ENCODE peak calls at places on chromosomes 4 and X, in five cellular contexts. W, K, R, Y and B are unnamed samples.

GRCh38 chr4:9384126-9384525 is 21.2 kb downstream of the USP17L30 start:
- DNase-seq in W (no peak), K (no peak), R (no peak), Y (no peak), B (no peak)

GRCh38 chrX:40476958-40477357 is 103.8 kb upstream of the ATP6AP2 start:
- DNase-seq in W (no peak), K (no peak), R (no peak), Y (no peak), B (no peak)

GRCh38 chr4:80101768-80102116 is 28.7 kb upstream of the ANTXR2 start:
- DNase-seq in W (no peak), K (no peak), R (no peak), Y (no peak), B (no peak)

GRCh38 chr4:169231647-169232262 is 39.0 kb downstream of the SH3RF1 start:
- DNase-seq in W (no peak), K (no peak), R (no peak), Y (no peak), B (no peak)

GRCh38 chrX:103073442-103073841 is 9.5 kb upstream of the BEX1 start:
- DNase-seq in W (no peak), K (no peak), R (peak), Y (no peak), B (no peak)

GRCh38 chrX:153744210-153745066 is 19.6 kb upstream of the PLXNB3 start:
- DNase-seq in W (no peak), K (peak), R (no peak), Y (peak), B (no peak)

GRCh38 chrX:103845165-103845653 is 13.2 kb upstream of the RAB9B start:
- DNase-seq in W (peak), K (peak), R (peak), Y (peak), B (peak)

GRCh38 chr4:45484740-45485139 is 639.1 kb downstream of the GABRG1 start:
- DNase-seq in W (no peak), K (no peak), R (no peak), Y (no peak), B (no peak)

GRCh38 chr4:115356176-115356575 is 242.8 kb upstream of the NDST4 start:
- DNase-seq in W (no peak), K (no peak), R (no peak), Y (no peak), B (no peak)

GRCh38 chrX:340641-341423 is 22.2 kb upstream of the GTPBP6 start:
- DNase-seq in W (no peak), K (no peak), R (no peak), Y (no peak), B (no peak)

GRCh38 chr4:26151615-26152014 is 169.2 kb upstream of the RBPJ start:
- DNase-seq in W (no peak), K (no peak), R (no peak), Y (no peak), B (no peak)

DNA sequence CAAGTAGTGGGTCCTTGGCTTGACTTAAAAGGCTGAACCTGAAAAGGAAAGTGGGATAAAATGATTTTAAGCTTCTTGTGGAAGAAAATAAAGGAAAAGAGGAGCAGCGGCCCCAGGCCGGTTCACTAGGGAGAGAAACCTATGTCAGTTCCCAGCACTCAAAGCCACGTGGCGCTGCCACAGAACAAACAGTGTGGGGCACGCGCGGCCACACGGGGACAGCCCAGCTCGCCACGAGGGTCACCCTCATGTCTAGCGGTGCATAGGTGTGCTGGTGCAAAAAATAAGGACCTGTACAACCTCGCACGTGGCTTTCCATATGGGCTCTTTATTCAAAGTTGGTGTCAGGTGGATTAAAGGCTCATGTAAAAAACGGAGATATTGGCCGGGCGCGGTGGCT is 17.1 kb downstream of the MSANTD1 start:
- DNase-seq in W (no peak), K (no peak), R (no peak), Y (no peak), B (no peak)
- TF ChIP-seq CTCF in W (no peak), K (no peak), R (no peak), Y (no peak), B (no peak)

DNA sequence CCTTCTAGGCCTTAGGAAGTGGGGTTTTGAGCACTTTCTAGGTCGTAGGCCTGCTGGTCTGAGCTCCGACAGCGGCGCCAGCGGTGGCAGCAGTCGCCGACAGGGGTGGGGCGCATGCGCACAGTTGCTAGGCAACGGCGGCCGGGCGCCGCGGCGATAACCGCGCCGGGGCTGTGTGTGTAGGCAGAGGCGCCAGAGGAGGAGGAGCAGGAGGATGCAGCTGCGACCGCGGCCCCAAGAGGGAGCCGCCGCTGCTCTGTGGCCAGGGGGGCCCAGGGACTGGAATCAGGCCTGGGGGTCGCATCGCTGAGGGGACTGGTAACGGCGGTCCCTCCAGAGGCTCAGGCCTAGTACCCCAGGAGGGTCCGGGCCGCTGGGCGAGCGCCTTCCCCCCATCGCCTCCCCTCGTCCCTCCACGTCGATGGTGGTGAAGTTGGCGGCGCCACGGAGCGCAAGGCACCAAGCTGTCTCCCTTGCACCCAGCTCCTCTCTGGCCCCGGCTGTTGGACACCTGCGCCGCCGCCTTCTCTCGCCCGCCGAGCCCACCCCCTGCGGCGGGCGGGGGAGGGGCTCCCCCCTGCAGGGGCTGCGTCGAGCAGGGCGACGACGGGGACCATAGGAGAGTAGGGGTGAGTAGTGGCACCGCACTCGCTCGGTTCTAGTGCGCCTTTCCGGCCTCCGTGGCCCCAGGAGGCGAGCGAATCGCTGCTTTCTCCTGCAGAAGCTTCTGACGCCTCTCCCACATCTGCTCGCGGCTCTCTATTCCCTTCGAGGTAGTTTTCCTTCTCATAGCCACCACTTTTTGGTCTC is 58.6 kb upstream of the ZC4H2 start:
- DNase-seq in W (no peak), K (peak), R (peak), Y (peak), B (peak)
- H3K4me3 ChIP-seq in W (peak), K (peak), R (no peak), Y (peak), B (peak)

GRCh38 chr4:2096073-2096609 is 37.0 kb downstream of the NAT8L start:
- DNase-seq in W (no peak), K (no peak), R (no peak), Y (no peak), B (no peak)
- TF ChIP-seq CTCF in W (no peak), K (no peak), R (no peak), Y (no peak), B (no peak)

DNA sequence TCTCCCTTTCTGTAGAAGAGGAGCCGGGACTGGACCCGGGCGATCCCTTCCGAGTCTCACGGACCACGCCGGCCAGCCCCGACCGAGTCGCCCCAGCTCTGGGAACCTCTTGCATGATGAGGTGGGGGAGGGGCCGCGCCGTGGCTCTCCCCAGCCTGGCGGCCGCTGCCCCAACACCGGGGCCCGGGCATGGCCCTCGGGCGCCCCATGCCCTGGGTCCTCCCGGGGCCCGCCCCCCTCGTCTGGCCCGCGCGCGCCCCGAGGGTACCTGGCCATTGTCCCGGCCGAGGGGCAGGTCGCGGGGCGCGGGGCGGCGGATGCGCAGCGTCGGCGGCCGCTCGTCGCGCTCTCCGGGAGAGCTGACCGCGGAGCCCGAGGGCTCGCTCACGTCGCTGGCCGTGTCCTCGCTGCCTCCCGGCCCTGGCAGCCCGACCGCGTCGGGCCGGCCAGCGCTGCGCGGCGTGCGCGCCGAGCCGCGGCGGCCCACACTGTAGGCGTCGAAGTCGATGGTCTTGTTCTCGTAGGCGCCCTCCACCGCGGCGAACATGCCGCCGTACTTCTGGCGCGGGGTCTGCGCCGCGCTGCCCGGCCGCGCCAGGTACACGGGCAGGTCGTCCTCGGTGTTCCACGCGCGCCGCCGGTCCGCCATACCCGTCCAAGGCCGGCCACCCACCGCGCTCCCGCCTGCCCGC is 419 bp downstream of the CRMP1 start:
- DNase-seq in W (no peak), K (no peak), R (no peak), Y (peak), B (no peak)
- H3K4me3 ChIP-seq in W (no peak), K (no peak), R (no peak), Y (peak), B (no peak)

GRCh38 chr4:65737672-65738071 is 67.4 kb upstream of the EPHA5 start:
- DNase-seq in W (no peak), K (no peak), R (no peak), Y (no peak), B (no peak)
- TF ChIP-seq CTCF in W (no peak), K (no peak), R (no peak), Y (no peak), B (no peak)

GRCh38 chr4:30716671-30717207 is 3.4 kb upstream of the PCDH7 start:
- DNase-seq in W (no peak), K (no peak), R (no peak), Y (no peak), B (peak)

GRCh38 chr4:30717208-30718020 is 2.8 kb upstream of the PCDH7 start:
- DNase-seq in W (no peak), K (peak), R (peak), Y (peak), B (peak)

GRCh38 chr4:30714408-30715031 is 5.6 kb upstream of the PCDH7 start:
- DNase-seq in W (no peak), K (peak), R (peak), Y (peak), B (peak)

GRCh38 chr4:30718021-30718888 is 1.9 kb upstream of the PCDH7 start:
- DNase-seq in W (no peak), K (no peak), R (no peak), Y (peak), B (no peak)

DNA sequence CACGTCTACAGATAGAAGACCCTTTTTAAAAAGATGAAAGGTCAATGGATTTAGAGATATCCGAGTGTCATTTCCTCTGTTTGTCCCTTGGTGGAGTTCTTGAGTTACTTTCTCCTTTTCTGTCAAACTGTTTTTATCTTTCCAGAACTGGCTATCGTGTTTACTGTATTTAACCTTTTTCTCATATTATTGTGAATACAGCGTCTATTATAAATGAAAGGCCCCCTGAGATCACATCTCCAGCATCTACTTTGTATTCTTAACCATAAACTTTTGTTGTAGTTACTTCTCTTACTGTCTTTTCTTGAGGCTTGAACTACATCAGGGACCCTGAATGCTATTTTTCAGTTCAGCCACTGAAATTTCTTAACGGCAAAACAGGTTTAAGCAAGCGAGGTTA is 4.0 kb upstream of the PCDH7 start:
- DNase-seq in W (no peak), K (peak), R (peak), Y (peak), B (no peak)
- H3K4me3 ChIP-seq in W (peak), K (peak), R (peak), Y (peak), B (peak)

GRCh38 chr4:140989944-140990343 is 143.3 kb downstream of the RNF150 start:
- DNase-seq in W (no peak), K (no peak), R (no peak), Y (no peak), B (no peak)

GRCh38 chr4:140993969-140994459 is 139.3 kb downstream of the RNF150 start:
- DNase-seq in W (no peak), K (no peak), R (no peak), Y (no peak), B (no peak)

GRCh38 chr4:140996757-140997156 is 136.5 kb downstream of the RNF150 start:
- DNase-seq in W (peak), K (no peak), R (no peak), Y (no peak), B (no peak)

GRCh38 chr4:140995058-140995457 is 138.2 kb downstream of the RNF150 start:
- DNase-seq in W (no peak), K (no peak), R (no peak), Y (no peak), B (no peak)

DNA sequence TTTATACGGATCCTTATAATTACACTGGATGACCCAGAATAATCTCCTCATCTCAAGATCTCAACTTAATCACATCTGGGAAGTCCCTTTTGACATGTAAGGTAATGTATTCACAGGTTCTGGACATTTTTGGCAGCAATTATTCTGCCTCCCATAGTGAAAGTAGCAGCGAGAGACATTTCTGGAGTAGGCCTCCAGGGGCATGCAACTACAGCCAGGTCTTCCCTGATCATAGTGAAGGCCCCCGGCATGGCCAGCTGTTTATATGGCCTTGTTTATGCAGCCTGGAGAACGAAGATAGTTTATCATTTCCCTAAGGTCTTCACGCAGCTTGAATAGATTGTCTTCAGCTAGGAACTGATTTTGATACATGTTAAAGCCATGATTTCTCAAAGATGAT is 139.9 kb downstream of the RNF150 start:
- DNase-seq in W (no peak), K (no peak), R (no peak), Y (no peak), B (no peak)
- TF ChIP-seq CTCF in W (no peak), K (no peak), R (no peak), Y (no peak), B (no peak)

GRCh38 chr4:23889368-23889767 is 479 bp downstream of the PPARGC1A start:
- DNase-seq in W (no peak), K (no peak), R (no peak), Y (no peak), B (no peak)

GRCh38 chr4:23888421-23889319 is 1.2 kb downstream of the PPARGC1A start:
- DNase-seq in W (peak), K (no peak), R (no peak), Y (peak), B (no peak)

GRCh38 chr4:23887989-23888388 is 1.9 kb downstream of the PPARGC1A start:
- DNase-seq in W (no peak), K (no peak), R (no peak), Y (no peak), B (no peak)

GRCh38 chr4:23885943-23886590 is 3.8 kb downstream of the PPARGC1A start:
- DNase-seq in W (no peak), K (no peak), R (no peak), Y (no peak), B (no peak)

GRCh38 chr4:23887173-23887572 is 2.7 kb downstream of the PPARGC1A start:
- DNase-seq in W (no peak), K (no peak), R (no peak), Y (no peak), B (no peak)
- H3K4me3 ChIP-seq in W (no peak), K (no peak), R (no peak), Y (no peak), B (no peak)

GRCh38 chrX:115362334-115363095 is 73.0 kb downstream of the LUZP4 start:
- DNase-seq in W (no peak), K (no peak), R (peak), Y (no peak), B (peak)
- TF ChIP-seq CTCF in W (peak), K (no peak), R (no peak), Y (peak), B (no peak)